ENCODE peak calls at places on chromosome 14, in ten cellular contexts. M is EL; R is cerebellar cortex; C is heart left ventricle; O is chondrocyte; D is H54; E is naive thymus-derived CD8-positive, alpha-beta T cell; Z is HFFc6; G is activated CD8-positive, alpha-beta memory T cell treated with anti-CD3 and anti-CD28 coated beads for 4 hours; X is AG08396. V is an unnamed sample.

GRCh38 chr14:102592969-102593840 is 756 bp downstream of the RCOR1 start:
- DNase-seq in C (peak; percentile 67), O (peak; percentile 90), D (no peak), Z (peak; percentile 36), X (peak; percentile 81), M (peak; percentile 51), G (peak; percentile 24), R (no peak), E (peak; percentile 58), V (no peak)

GRCh38 chr14:69695664-69696527 is 71.0 kb upstream of the SRSF5 start:
- DNase-seq in O (no peak), R (peak; percentile 73), Z (peak; percentile 9), D (no peak), E (no peak), G (no peak), X (no peak), C (no peak), M (no peak), V (no peak)

GRCh38 chr14:74239848-74240793 is 872 bp downstream of the VSX2 start:
- DNase-seq in C (no peak), R (no peak), X (peak; percentile 40), G (no peak), E (no peak), Z (no peak), D (no peak), M (no peak), O (peak; percentile 84), V (no peak)

GRCh38 chr14:71604231-71604630 is 328.0 kb upstream of the RGS6 start:
- DNase-seq in R (no peak), D (no peak), C (no peak), M (no peak), Z (no peak), E (no peak), O (no peak), G (no peak), X (no peak), V (no peak)

GRCh38 chr14:32908487-32909084 is 30.1 kb upstream of the NPAS3 start:
- DNase-seq in G (no peak), O (no peak), X (no peak), D (no peak), C (no peak), R (no peak), E (no peak), Z (no peak), M (no peak), V (no peak)

GRCh38 chr14:92651106-92651792 is 97.2 kb downstream of the LGMN start:
- DNase-seq in X (no peak), O (no peak), G (peak; percentile 68), Z (no peak), R (no peak), C (peak; percentile 46), M (no peak), E (peak; percentile 77), D (no peak), V (no peak)

GRCh38 chr14:55212611-55213010 is 21.2 kb upstream of the DLGAP5 start:
- DNase-seq in O (no peak), Z (no peak), G (no peak), R (no peak), X (no peak), E (no peak), M (no peak), C (no peak), D (no peak), V (no peak)

GRCh38 chr14:88277205-88277604 is 45.9 kb downstream of the KCNK10 start:
- DNase-seq in C (no peak), Z (no peak), X (no peak), M (no peak), D (no peak), G (no peak), O (no peak), E (no peak), R (no peak), V (no peak)

GRCh38 chr14:68042591-68043210 is 223.1 kb downstream of the RAD51B start:
- DNase-seq in R (peak; percentile 42), M (peak; percentile 7), D (no peak), G (no peak), Z (no peak), X (no peak), C (no peak), E (no peak), O (no peak), V (no peak)

GRCh38 chr14:22502007-22502406 is 87.0 kb downstream of the DAD1 start:
- DNase-seq in D (no peak), O (no peak), Z (no peak), R (no peak), M (no peak), E (no peak), X (no peak), C (peak; percentile 54), G (no peak), V (no peak)

GRCh38 chr14:87630808-87631207 is 362.2 kb downstream of the GALC start:
- DNase-seq in Z (no peak), D (no peak), X (no peak), O (no peak), M (no peak), R (no peak), C (no peak), G (no peak), E (no peak), V (no peak)

GRCh38 chr14:104293851-104294627 is 155.7 kb downstream of the KIF26A start:
- DNase-seq in Z (no peak), R (no peak), M (no peak), D (no peak), E (no peak), X (no peak), C (peak; percentile 14), O (peak; percentile 57), G (no peak), V (no peak)

GRCh38 chr14:73833024-73833423 is 18.6 kb upstream of the PTGR2 start:
- DNase-seq in R (peak; percentile 87), X (no peak), D (no peak), G (no peak), O (no peak), Z (no peak), M (peak; percentile 23), C (no peak), E (no peak), V (no peak)